ENCODE peak calls at places on chromosome 12, in seven cellular contexts. One of them, this sample, is unnamed.

GRCh38 chr12:120238839-120239445 is 26.6 kb downstream of the PXN start:
- DNase-seq in IMR-90: no peak
- DNase-seq in H9: no peak
- DNase-seq in H1: no peak
- DNase-seq in mesenchymal stem cell: no peak
- DNase-seq in neuronal stem cell: no peak
- DNase-seq in mesendoderm: no peak
- DNase-seq in this sample: peak; percentile 19

GRCh38 chr12:64825143-64826011 is 930 bp downstream of the TBC1D30 start:
- DNase-seq in IMR-90: no peak
- DNase-seq in H9: peak; percentile 46
- DNase-seq in H1: peak; percentile 70
- DNase-seq in mesenchymal stem cell: no peak
- DNase-seq in neuronal stem cell: no peak
- DNase-seq in mesendoderm: peak; percentile 13
- DNase-seq in this sample: no peak

GRCh38 chr12:40225984-40226602 is 1.3 kb downstream of the LRRK2 start:
- DNase-seq in IMR-90: no peak
- DNase-seq in H9: no peak
- DNase-seq in H1: no peak
- DNase-seq in mesenchymal stem cell: no peak
- DNase-seq in neuronal stem cell: no peak
- DNase-seq in mesendoderm: no peak
- DNase-seq in this sample: peak; percentile 8

GRCh38 chr12:56151672-56152131 is 685 bp upstream of the MYL6B start:
- DNase-seq in IMR-90: no peak
- DNase-seq in H9: peak; percentile 83
- DNase-seq in H1: peak; percentile 77
- DNase-seq in mesenchymal stem cell: no peak
- DNase-seq in neuronal stem cell: no peak
- DNase-seq in mesendoderm: peak; percentile 84
- DNase-seq in this sample: peak; percentile 61

GRCh38 chr12:12265571-12266388 is 1.1 kb downstream of the LRP6 start:
- DNase-seq in IMR-90: peak; percentile 64
- DNase-seq in H9: no peak
- DNase-seq in H1: no peak
- DNase-seq in mesenchymal stem cell: peak; percentile 61
- DNase-seq in neuronal stem cell: no peak
- DNase-seq in mesendoderm: peak; percentile 56
- DNase-seq in this sample: no peak

GRCh38 chr12:91361864-91362263 is 179.2 kb upstream of the DCN start:
- DNase-seq in IMR-90: peak; percentile 60
- DNase-seq in H9: no peak
- DNase-seq in H1: no peak
- DNase-seq in mesenchymal stem cell: peak; percentile 48
- DNase-seq in neuronal stem cell: peak; percentile 15
- DNase-seq in mesendoderm: peak; percentile 32
- DNase-seq in this sample: peak; percentile 73

GRCh38 chr12:28876423-28876822 is 272.7 kb upstream of the FAR2 start:
- DNase-seq in IMR-90: no peak
- DNase-seq in H9: no peak
- DNase-seq in H1: no peak
- DNase-seq in mesenchymal stem cell: no peak
- DNase-seq in neuronal stem cell: no peak
- DNase-seq in mesendoderm: no peak
- DNase-seq in this sample: no peak

GRCh38 chr12:12518919-12519318 is 43.7 kb downstream of the DUSP16 start:
- DNase-seq in IMR-90: peak; percentile 57
- DNase-seq in H9: no peak
- DNase-seq in H1: no peak
- DNase-seq in mesenchymal stem cell: no peak
- DNase-seq in neuronal stem cell: no peak
- DNase-seq in mesendoderm: no peak
- DNase-seq in this sample: no peak

GRCh38 chr12:47509398-47509851 is 196.4 kb downstream of the RPAP3 start:
- DNase-seq in IMR-90: peak; percentile 82
- DNase-seq in H9: no peak
- DNase-seq in H1: no peak
- DNase-seq in mesenchymal stem cell: peak; percentile 79
- DNase-seq in neuronal stem cell: no peak
- DNase-seq in mesendoderm: no peak
- DNase-seq in this sample: no peak

GRCh38 chr12:45343269-45344051 is 127.6 kb downstream of the ANO6 start:
- DNase-seq in IMR-90: peak; percentile 63
- DNase-seq in H9: no peak
- DNase-seq in H1: no peak
- DNase-seq in mesenchymal stem cell: peak; percentile 73
- DNase-seq in neuronal stem cell: no peak
- DNase-seq in mesendoderm: peak; percentile 55
- DNase-seq in this sample: peak; percentile 70

GRCh38 chr12:99523853-99524252 is 123.7 kb upstream of the GARIN6 start:
- DNase-seq in IMR-90: no peak
- DNase-seq in H9: no peak
- DNase-seq in H1: no peak
- DNase-seq in mesenchymal stem cell: no peak
- DNase-seq in neuronal stem cell: no peak
- DNase-seq in mesendoderm: no peak
- DNase-seq in this sample: no peak

GRCh38 chr12:118436986-118437385 is 60.6 kb downstream of the SUDS3 start:
- DNase-seq in IMR-90: peak; percentile 30
- DNase-seq in H9: no peak
- DNase-seq in H1: no peak
- DNase-seq in mesenchymal stem cell: no peak
- DNase-seq in neuronal stem cell: no peak
- DNase-seq in mesendoderm: no peak
- DNase-seq in this sample: no peak

GRCh38 chr12:112738531-112738930 is 53.0 kb upstream of the RPH3A start:
- DNase-seq in IMR-90: no peak
- DNase-seq in H9: no peak
- DNase-seq in H1: no peak
- DNase-seq in mesenchymal stem cell: no peak
- DNase-seq in neuronal stem cell: no peak
- DNase-seq in mesendoderm: no peak
- DNase-seq in this sample: no peak

GRCh38 chr12:42587564-42588307 is 1.8 kb downstream of the PRICKLE1 start:
- DNase-seq in IMR-90: peak; percentile 16
- DNase-seq in H9: no peak
- DNase-seq in H1: no peak
- DNase-seq in mesenchymal stem cell: no peak
- DNase-seq in neuronal stem cell: no peak
- DNase-seq in mesendoderm: no peak
- DNase-seq in this sample: no peak

GRCh38 chr12:61713121-61713520 is 547.1 kb upstream of the USP15 start:
- DNase-seq in IMR-90: no peak
- DNase-seq in H9: no peak
- DNase-seq in H1: no peak
- DNase-seq in mesenchymal stem cell: peak; percentile 83
- DNase-seq in neuronal stem cell: no peak
- DNase-seq in mesendoderm: no peak
- DNase-seq in this sample: no peak

GRCh38 chr12:113328368-113328889 is 6.5 kb downstream of the SLC8B1 start:
- DNase-seq in IMR-90: no peak
- DNase-seq in H9: no peak
- DNase-seq in H1: no peak
- DNase-seq in mesenchymal stem cell: no peak
- DNase-seq in neuronal stem cell: no peak
- DNase-seq in mesendoderm: no peak
- DNase-seq in this sample: no peak

GRCh38 chr12:25017336-25017735 is 68.4 kb upstream of the BCAT1 start:
- DNase-seq in IMR-90: peak; percentile 41
- DNase-seq in H9: no peak
- DNase-seq in H1: no peak
- DNase-seq in mesenchymal stem cell: no peak
- DNase-seq in neuronal stem cell: no peak
- DNase-seq in mesendoderm: no peak
- DNase-seq in this sample: no peak

GRCh38 chr12:69534389-69534822 is 50.9 kb upstream of the CCT2 start:
- DNase-seq in IMR-90: peak; percentile 100
- DNase-seq in H9: peak; percentile 89
- DNase-seq in H1: no peak
- DNase-seq in mesenchymal stem cell: peak; percentile 100
- DNase-seq in neuronal stem cell: peak; percentile 75
- DNase-seq in mesendoderm: peak; percentile 99
- DNase-seq in this sample: peak; percentile 97

GRCh38 chr12:3016191-3016590 is 57.0 kb downstream of the TEAD4 start:
- DNase-seq in IMR-90: no peak
- DNase-seq in H9: no peak
- DNase-seq in H1: no peak
- DNase-seq in mesenchymal stem cell: no peak
- DNase-seq in neuronal stem cell: no peak
- DNase-seq in mesendoderm: no peak
- DNase-seq in this sample: no peak

GRCh38 chr12:5435161-5435560 is 3.3 kb downstream of the NTF3 start:
- DNase-seq in IMR-90: no peak
- DNase-seq in H9: no peak
- DNase-seq in H1: no peak
- DNase-seq in mesenchymal stem cell: no peak
- DNase-seq in neuronal stem cell: no peak
- DNase-seq in mesendoderm: no peak
- DNase-seq in this sample: no peak

GRCh38 chr12:5434647-5434968 is 2.7 kb downstream of the NTF3 start:
- DNase-seq in IMR-90: no peak
- DNase-seq in H9: no peak
- DNase-seq in H1: no peak
- DNase-seq in mesenchymal stem cell: no peak
- DNase-seq in neuronal stem cell: no peak
- DNase-seq in mesendoderm: no peak
- DNase-seq in this sample: no peak

GRCh38 chr12:5432011-5432400 is at the start of gene NTF3:
- DNase-seq in IMR-90: peak; percentile 76
- DNase-seq in H9: peak; percentile 69
- DNase-seq in H1: peak; percentile 72
- DNase-seq in mesenchymal stem cell: peak; percentile 60
- DNase-seq in neuronal stem cell: no peak
- DNase-seq in mesendoderm: peak; percentile 61
- DNase-seq in this sample: no peak

GRCh38 chr12:5433081-5433839 is 1.4 kb downstream of the NTF3 start:
- DNase-seq in IMR-90: peak; percentile 63
- DNase-seq in H9: peak; percentile 54
- DNase-seq in H1: no peak
- DNase-seq in mesenchymal stem cell: peak; percentile 32
- DNase-seq in neuronal stem cell: peak; percentile 21
- DNase-seq in mesendoderm: peak; percentile 55
- DNase-seq in this sample: no peak

GRCh38 chr12:5433840-5434646 is 2.1 kb downstream of the NTF3 start:
- DNase-seq in IMR-90: no peak
- DNase-seq in H9: no peak
- DNase-seq in H1: no peak
- DNase-seq in mesenchymal stem cell: peak; percentile 42
- DNase-seq in neuronal stem cell: peak; percentile 12
- DNase-seq in mesendoderm: peak; percentile 28
- DNase-seq in this sample: no peak
- H2BK120ac ChIP-seq in IMR-90: peak overlapping the region; percentile 52
- H2BK120ac ChIP-seq in H9: no peak overlapping the region
- H2BK120ac ChIP-seq in H1: no peak overlapping the region
- H2BK120ac ChIP-seq in mesenchymal stem cell: no peak overlapping the region
- H2BK120ac ChIP-seq in neuronal stem cell: no peak overlapping the region
- H2BK120ac ChIP-seq in mesendoderm: no peak overlapping the region
- H2BK120ac ChIP-seq in this sample: no peak overlapping the region

GRCh38 chr12:132904718-132905328 is 17.4 kb upstream of the CHFR start:
- DNase-seq in IMR-90: no peak
- DNase-seq in H9: peak; percentile 94
- DNase-seq in H1: peak; percentile 98
- DNase-seq in mesenchymal stem cell: peak; percentile 26
- DNase-seq in neuronal stem cell: peak; percentile 30
- DNase-seq in mesendoderm: peak; percentile 85
- DNase-seq in this sample: peak; percentile 70
- H3K4me2 ChIP-seq in IMR-90: no peak overlapping the region
- H3K4me2 ChIP-seq in H9: no peak overlapping the region
- H3K4me2 ChIP-seq in H1: peak overlapping the region; percentile 22
- H3K4me2 ChIP-seq in mesenchymal stem cell: no peak overlapping the region
- H3K4me2 ChIP-seq in neuronal stem cell: no peak overlapping the region
- H3K4me2 ChIP-seq in mesendoderm: no peak overlapping the region
- H3K4me2 ChIP-seq in this sample: peak overlapping the region; percentile 57

GRCh38 chr12:5396541-5396940 is 35.4 kb upstream of the NTF3 start:
- DNase-seq in IMR-90: no peak
- DNase-seq in H9: no peak
- DNase-seq in H1: no peak
- DNase-seq in mesenchymal stem cell: no peak
- DNase-seq in neuronal stem cell: no peak
- DNase-seq in mesendoderm: no peak
- DNase-seq in this sample: no peak

GRCh38 chr12:5402536-5402935 is 29.4 kb upstream of the NTF3 start:
- DNase-seq in IMR-90: no peak
- DNase-seq in H9: no peak
- DNase-seq in H1: no peak
- DNase-seq in mesenchymal stem cell: no peak
- DNase-seq in neuronal stem cell: no peak
- DNase-seq in mesendoderm: no peak
- DNase-seq in this sample: no peak

GRCh38 chr12:5407457-5407856 is 24.5 kb upstream of the NTF3 start:
- DNase-seq in IMR-90: peak; percentile 65
- DNase-seq in H9: no peak
- DNase-seq in H1: no peak
- DNase-seq in mesenchymal stem cell: no peak
- DNase-seq in neuronal stem cell: peak; percentile 1
- DNase-seq in mesendoderm: no peak
- DNase-seq in this sample: no peak

GRCh38 chr12:5402009-5402408 is 29.9 kb upstream of the NTF3 start:
- DNase-seq in IMR-90: no peak
- DNase-seq in H9: no peak
- DNase-seq in H1: no peak
- DNase-seq in mesenchymal stem cell: no peak
- DNase-seq in neuronal stem cell: no peak
- DNase-seq in mesendoderm: no peak
- DNase-seq in this sample: no peak
- H2BK120ac ChIP-seq in IMR-90: no peak overlapping the region
- H2BK120ac ChIP-seq in H9: no peak overlapping the region
- H2BK120ac ChIP-seq in H1: no peak overlapping the region
- H2BK120ac ChIP-seq in mesenchymal stem cell: no peak overlapping the region
- H2BK120ac ChIP-seq in neuronal stem cell: no peak overlapping the region
- H2BK120ac ChIP-seq in mesendoderm: no peak overlapping the region
- H2BK120ac ChIP-seq in this sample: no peak overlapping the region

DNA sequence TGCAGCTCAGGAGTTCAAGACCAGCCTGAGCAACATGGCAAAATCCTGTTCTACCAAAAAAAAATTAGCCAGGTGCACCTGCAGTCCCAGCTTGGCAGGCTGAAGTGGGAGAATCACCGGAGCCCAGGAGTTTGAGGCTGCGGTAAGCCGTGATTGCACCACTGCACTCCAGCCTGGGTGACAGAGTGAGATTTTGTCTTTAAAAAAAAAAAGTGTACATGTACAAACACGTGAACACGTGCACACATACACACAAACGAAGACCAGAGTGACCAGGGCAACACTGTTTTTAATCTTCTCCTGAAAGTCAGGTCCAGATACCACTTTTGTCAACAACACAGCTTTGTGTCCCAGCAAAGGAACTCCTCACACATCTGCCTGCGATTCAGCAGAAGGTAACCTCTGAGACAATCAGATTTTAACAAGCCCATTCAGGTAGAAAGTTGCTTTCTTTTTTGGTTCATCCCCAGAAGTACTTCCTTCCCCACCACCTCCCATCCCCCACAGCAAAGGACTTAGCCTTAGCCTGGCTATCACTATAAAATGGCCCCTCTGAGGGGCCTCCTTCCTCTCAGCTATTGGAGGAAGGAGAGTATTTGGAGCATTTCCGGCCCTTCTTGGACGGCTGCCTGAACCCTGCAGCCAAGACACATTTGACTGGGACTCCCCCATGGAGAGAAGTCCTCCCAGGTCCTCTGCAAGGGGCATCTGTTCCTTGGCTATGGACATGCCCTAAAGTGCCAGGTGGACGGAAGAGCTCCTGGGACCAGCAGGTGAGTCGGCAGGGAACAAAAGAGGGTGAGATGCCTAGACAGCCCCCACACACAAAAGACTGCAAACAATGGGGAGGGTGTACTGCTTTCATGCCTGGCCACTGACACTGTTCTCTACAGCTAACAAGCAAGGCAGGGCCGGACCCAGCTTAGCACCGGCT is 9.8 kb downstream of the CTDSP2 start:
- DNase-seq in IMR-90: peak; percentile 86
- DNase-seq in H9: peak; percentile 82
- DNase-seq in H1: no peak
- DNase-seq in mesenchymal stem cell: peak; percentile 80
- DNase-seq in neuronal stem cell: no peak
- DNase-seq in mesendoderm: peak; percentile 86
- DNase-seq in this sample: no peak
- H3K4me2 ChIP-seq in IMR-90: peak overlapping the region; percentile 94
- H3K4me2 ChIP-seq in H9: peak overlapping the region; percentile 25
- H3K4me2 ChIP-seq in H1: peak overlapping the region; percentile 54
- H3K4me2 ChIP-seq in mesenchymal stem cell: peak overlapping the region; percentile 58
- H3K4me2 ChIP-seq in neuronal stem cell: peak overlapping the region; percentile 28
- H3K4me2 ChIP-seq in mesendoderm: peak overlapping the region; percentile 2
- H3K4me2 ChIP-seq in this sample: no peak overlapping the region

This sample was measured in trophoblast cell.